ENCODE peak calls at places on chromosome 7, in five cellular contexts. G, F, Q, Z and P are unnamed samples.

GRCh38 chr7:2209146-2209960 is 23.4 kb downstream of the MAD1L1 start:
- DNase-seq in Q (peak; percentile 33), G (peak; percentile 76), Z (peak; percentile 71), F (peak; percentile 86), P (peak; percentile 70)

GRCh38 chr7:34664757-34665156 is 6.7 kb downstream of the NPSR1 start:
- DNase-seq in F (no peak), Q (no peak), Z (no peak), G (no peak), P (no peak)

GRCh38 chr7:27032843-27033242 is 63.0 kb downstream of the HOXA1 start:
- DNase-seq in Q (no peak), G (no peak), F (no peak), Z (no peak), P (no peak)

GRCh38 chr7:135704074-135704473 is 23.9 kb downstream of the SLC13A4 start:
- DNase-seq in F (no peak), G (no peak), Q (no peak), Z (no peak), P (no peak)

GRCh38 chr7:112550468-112551060 is 69.8 kb downstream of the LSMEM1 start:
- DNase-seq in F (no peak), Z (no peak), Q (peak; percentile 11), G (no peak), P (peak; percentile 34)

GRCh38 chr7:77469927-77470326 is 53.8 kb upstream of the GSAP start:
- DNase-seq in Q (no peak), G (no peak), F (no peak), Z (no peak), P (no peak)

GRCh38 chr7:83130623-83131545 is 31.8 kb downstream of the PCLO start:
- DNase-seq in F (no peak), G (no peak), Q (no peak), Z (no peak), P (no peak)

GRCh38 chr7:23415198-23415597 is 55.1 kb downstream of the IGF2BP3 start:
- DNase-seq in Z (no peak), G (no peak), F (no peak), Q (no peak), P (no peak)

GRCh38 chr7:94129443-94130140 is 125.4 kb upstream of the BET1 start:
- DNase-seq in G (no peak), Q (peak; percentile 91), F (no peak), Z (no peak), P (peak; percentile 69)

GRCh38 chr7:114981323-114981722 is 59.4 kb downstream of the MDFIC start:
- DNase-seq in G (no peak), Q (no peak), Z (no peak), F (no peak), P (no peak)

GRCh38 chr7:131103997-131104396 is 223.7 kb upstream of the MKLN1 start:
- DNase-seq in Q (peak; percentile 73), G (no peak), Z (no peak), F (no peak), P (no peak)

GRCh38 chr7:69434350-69434749 is 163.9 kb upstream of the AUTS2 start:
- DNase-seq in F (no peak), Q (no peak), Z (no peak), G (no peak), P (no peak)

GRCh38 chr7:30285531-30286284 is 1.3 kb downstream of the ZNRF2 start:
- DNase-seq in Q (no peak), G (peak; percentile 70), F (no peak), Z (peak; percentile 71), P (peak; percentile 59)

GRCh38 chr7:94395141-94396041 is 696 bp downstream of the COL1A2 start:
- DNase-seq in G (peak; percentile 79), F (peak; percentile 88), Q (peak; percentile 59), Z (no peak), P (peak; percentile 76)

GRCh38 chr7:13702261-13702660 is 287.2 kb downstream of the ETV1 start:
- DNase-seq in Q (no peak), F (no peak), G (no peak), Z (no peak), P (no peak)

GRCh38 chr7:137717811-137718271 is 128.9 kb downstream of the DGKI start:
- DNase-seq in F (no peak), Q (peak; percentile 87), G (no peak), Z (no peak), P (no peak)

GRCh38 chr7:149821191-149822148 is 16.7 kb upstream of the ZNF862 start:
- DNase-seq in G (no peak), Q (no peak), F (no peak), Z (peak; percentile 51), P (no peak)

GRCh38 chr7:80392229-80393169 is 119.4 kb downstream of the GNAT3 start:
- DNase-seq in Q (no peak), G (no peak), Z (no peak), F (no peak), P (peak; percentile 3)

GRCh38 chr7:64875258-64875657 is 27.8 kb upstream of the ZNF273 start:
- DNase-seq in F (no peak), Z (no peak), Q (no peak), G (peak; percentile 41), P (no peak)

DNA sequence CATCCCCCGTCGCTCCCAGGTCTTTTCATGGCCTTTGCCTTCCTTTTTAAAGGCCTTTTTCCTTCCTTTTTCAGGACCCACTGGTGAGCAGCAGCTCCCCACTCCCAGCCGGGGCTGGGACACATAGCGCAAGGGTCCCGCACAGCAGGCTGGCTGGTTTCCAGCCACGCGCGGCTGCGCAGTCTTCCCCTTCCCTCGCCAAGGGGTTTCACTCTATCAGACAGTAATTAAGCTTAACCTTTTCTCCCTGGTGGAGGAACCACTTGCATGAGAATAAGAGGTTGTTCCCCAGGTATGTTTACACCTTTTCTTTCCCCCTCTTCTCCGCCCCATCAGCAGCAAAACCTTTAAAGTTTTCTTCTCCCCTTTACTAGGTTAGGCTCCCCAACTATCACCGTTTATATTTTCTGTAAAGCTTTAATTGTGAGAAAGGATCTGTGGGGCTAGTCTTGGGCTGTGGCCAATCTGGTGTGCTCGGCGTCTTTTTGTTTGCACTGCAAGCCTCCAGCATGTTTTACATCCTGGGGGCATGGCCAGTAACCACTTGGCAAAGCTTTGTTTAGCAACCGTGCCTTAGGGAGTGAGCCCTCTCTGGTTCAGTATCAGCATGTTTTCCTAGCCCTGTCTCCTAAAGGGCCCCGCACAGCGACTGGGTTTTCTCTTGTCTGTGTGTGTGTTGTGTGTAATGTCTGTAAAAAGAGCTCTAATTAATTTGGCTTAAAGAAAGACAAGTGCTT is 219.6 kb downstream of the PHF14 start:
- DNase-seq in F (no peak), G (no peak), Q (no peak), Z (no peak), P (no peak)
- H3K4me3 ChIP-seq in F (peak overlapping the region; percentile 5), G (peak overlapping the region; percentile 43), Q (peak overlapping the region; percentile 35), Z (no peak overlapping the region), P (no peak overlapping the region)

GRCh38 chr7:158742065-158742821 is 37.6 kb upstream of the NCAPG2 start:
- DNase-seq in Q (no peak), Z (no peak), F (no peak), G (no peak), P (no peak)

GRCh38 chr7:158738841-158739240 is 34.2 kb upstream of the NCAPG2 start:
- DNase-seq in Z (no peak), F (no peak), G (no peak), Q (no peak), P (no peak)

GRCh38 chr7:158741294-158741666 is 36.7 kb upstream of the NCAPG2 start:
- DNase-seq in Q (no peak), G (no peak), Z (no peak), F (no peak), P (no peak)

GRCh38 chr7:158740657-158741293 is 36.2 kb upstream of the NCAPG2 start:
- DNase-seq in Q (peak; percentile 54), Z (no peak), F (peak; percentile 89), G (no peak), P (peak; percentile 51)

GRCh38 chr7:158740013-158740656 is 35.5 kb upstream of the NCAPG2 start:
- DNase-seq in Q (peak; percentile 67), G (no peak), F (peak; percentile 78), Z (no peak), P (peak; percentile 32)
- H3K4me3 ChIP-seq in Q (no peak overlapping the region), G (no peak overlapping the region), F (no peak overlapping the region), Z (no peak overlapping the region), P (peak overlapping the region; percentile 13)

GRCh38 chr7:22281481-22281880 is 75.5 kb downstream of the RAPGEF5 start:
- DNase-seq in F (no peak), Q (no peak), Z (no peak), G (no peak), P (no peak)
- H3K4me3 ChIP-seq in F (no peak overlapping the region), Q (no peak overlapping the region), Z (no peak overlapping the region), G (no peak overlapping the region), P (no peak overlapping the region)

DNA sequence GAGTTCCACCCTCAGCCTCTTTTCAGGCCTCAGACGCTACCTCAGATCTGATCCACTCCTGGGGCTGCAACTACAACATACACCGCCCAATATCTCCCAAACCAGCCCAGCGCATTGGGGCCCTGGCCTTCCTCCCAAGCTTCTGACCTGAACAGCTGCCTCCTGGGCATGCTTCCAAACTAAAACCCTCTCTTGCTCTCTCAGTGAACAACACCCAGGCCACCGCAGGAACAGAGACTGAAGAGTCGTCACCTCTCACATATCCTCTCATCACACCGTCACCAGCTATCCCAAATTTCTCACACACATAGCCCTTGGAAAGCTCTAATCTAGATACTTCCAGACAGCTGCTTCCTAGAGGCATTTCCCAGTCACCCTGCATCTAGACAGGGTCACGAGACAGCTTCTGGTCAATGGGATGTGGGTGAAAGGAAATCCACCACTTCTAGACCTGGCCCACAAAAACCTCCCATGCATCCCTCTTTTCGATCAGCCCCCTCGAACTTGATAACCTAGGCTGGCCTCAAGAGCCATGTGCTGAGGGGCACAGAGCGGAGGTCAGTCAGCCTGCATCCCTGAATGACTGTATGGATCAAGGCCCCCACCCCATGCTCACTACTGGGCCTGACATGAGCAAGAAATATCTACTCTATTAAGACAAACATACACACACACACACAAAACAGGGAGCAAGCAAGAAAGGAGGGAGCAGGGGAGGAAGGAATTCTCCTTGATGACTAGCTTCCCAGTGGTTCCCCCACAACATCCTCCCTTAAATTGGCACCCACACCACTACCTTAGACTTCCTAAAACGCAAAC is 1.8 kb downstream of the PARP12 start:
- DNase-seq in F (peak; percentile 74), Z (peak; percentile 68), Q (peak; percentile 49), G (no peak), P (no peak)
- H3K4me3 ChIP-seq in F (no peak overlapping the region), Z (peak overlapping the region; percentile 70), Q (no peak overlapping the region), G (no peak overlapping the region), P (no peak overlapping the region)

GRCh38 chr7:140403878-140404564 is at the start of gene RAB19:
- DNase-seq in Z (peak; percentile 78), G (no peak), F (no peak), Q (no peak), P (no peak)
- H3K4me3 ChIP-seq in Z (peak within 1 kb of the TSS; percentile 42), G (no peak within 1 kb of the TSS), F (no peak within 1 kb of the TSS), Q (peak within 1 kb of the TSS; percentile 20), P (no peak within 1 kb of the TSS)